ENCODE peak calls at places on chromosomes 4 and X, in six cellular contexts. L, G, M, W, E and R are unnamed samples.

GRCh38 chr4:4762909-4763814 is 96.3 kb upstream of the MSX1 start:
- DNase-seq in L (no peak), G (no peak), M (no peak), W (peak), E (peak), R (no peak)

GRCh38 chr4:144501231-144501780 is 144.7 kb upstream of the HHIP start:
- DNase-seq in L (no peak), G (no peak), M (no peak), W (peak), E (no peak), R (no peak)

GRCh38 chr4:10056334-10057022 is 35.2 kb upstream of the SLC2A9 start:
- DNase-seq in L (no peak), G (no peak), M (peak), W (no peak), E (no peak), R (peak)

GRCh38 chr4:24991015-24991414 is 39.7 kb downstream of the LGI2 start:
- DNase-seq in L (no peak), G (no peak), M (no peak), W (no peak), E (no peak), R (no peak)

GRCh38 chrX:107450823-107451509 is 1.5 kb downstream of the FRMPD3 start:
- DNase-seq in L (no peak), G (no peak), M (no peak), W (no peak), E (no peak), R (no peak)

GRCh38 chr4:18052158-18052557 is 30.6 kb upstream of the LCORL start:
- DNase-seq in L (no peak), G (no peak), M (no peak), W (no peak), E (no peak), R (peak)

GRCh38 chr4:78372282-78372988 is 179.1 kb upstream of the ANXA3 start:
- DNase-seq in L (no peak), G (no peak), M (no peak), W (no peak), E (no peak), R (no peak)

GRCh38 chr4:44916406-44916805 is 190.1 kb upstream of the GNPDA2 start:
- DNase-seq in L (no peak), G (no peak), M (no peak), W (no peak), E (no peak), R (no peak)

GRCh38 chr4:71026086-71026485 is 32.6 kb downstream of the DCK start:
- DNase-seq in L (no peak), G (no peak), M (peak), W (no peak), E (peak), R (no peak)

GRCh38 chrX:147550217-147550616 is 361.5 kb upstream of the FMR1 start:
- DNase-seq in L (no peak), G (no peak), M (peak), W (peak), E (no peak), R (peak)

GRCh38 chrX:154486052-154486395 is 391 bp downstream of the UBL4A start:
- DNase-seq in L (peak), G (peak), M (peak), W (no peak), E (no peak), R (no peak)

GRCh38 chr4:2643555-2643954 is 107.1 kb downstream of the FAM193A start:
- DNase-seq in L (no peak), G (peak), M (no peak), W (no peak), E (no peak), R (no peak)

GRCh38 chrX:71184803-71185495 is 38.1 kb upstream of the GJB1 start:
- DNase-seq in L (no peak), G (no peak), M (peak), W (no peak), E (no peak), R (no peak)

GRCh38 chr4:6999172-7000086 is 43.7 kb upstream of the TADA2B start:
- DNase-seq in L (no peak), G (no peak), M (no peak), W (no peak), E (no peak), R (peak)

GRCh38 chrX:68257015-68257414 is 176.3 kb downstream of the OPHN1 start:
- DNase-seq in L (no peak), G (no peak), M (no peak), W (no peak), E (no peak), R (no peak)

GRCh38 chr4:124037236-124037635 is 640.6 kb downstream of the SPRY1 start:
- DNase-seq in L (no peak), G (no peak), M (no peak), W (no peak), E (no peak), R (no peak)

GRCh38 chr4:147825451-147826287 is 93.8 kb downstream of the ARHGAP10 start:
- DNase-seq in L (no peak), G (peak), M (peak), W (no peak), E (no peak), R (no peak)

GRCh38 chr4:17494258-17494657 is 17.6 kb downstream of the QDPR start:
- DNase-seq in L (no peak), G (no peak), M (no peak), W (no peak), E (no peak), R (no peak)

GRCh38 chrX:30819080-30819479 is 70.0 kb downstream of the TAB3 start:
- DNase-seq in L (no peak), G (no peak), M (no peak), W (no peak), E (no peak), R (no peak)

GRCh38 chr4:167052631-167053085 is 181.6 kb downstream of the SPOCK3 start:
- DNase-seq in L (no peak), G (no peak), M (no peak), W (no peak), E (no peak), R (no peak)

GRCh38 chr4:6201580-6202091 is 1.3 kb upstream of the JAKMIP1 start:
- DNase-seq in L (no peak), G (no peak), M (no peak), W (peak), E (no peak), R (no peak)

GRCh38 chr4:5992171-5993062 is 25.8 kb downstream of the C4orf50 start:
- DNase-seq in L (no peak), G (no peak), M (no peak), W (no peak), E (no peak), R (no peak)

GRCh38 chr4:176002007-176002623 is 63.5 kb upstream of the WDR17 start:
- DNase-seq in L (no peak), G (peak), M (peak), W (no peak), E (no peak), R (peak)

GRCh38 chr4:28886934-28887333 is 1833.2 kb upstream of the PCDH7 start:
- DNase-seq in L (no peak), G (no peak), M (no peak), W (no peak), E (no peak), R (no peak)

GRCh38 chr4:85724801-85725548 is 250.0 kb downstream of the ARHGAP24 start:
- DNase-seq in L (no peak), G (no peak), M (no peak), W (no peak), E (no peak), R (no peak)

GRCh38 chr4:105145913-105146285 is 777 bp upstream of the TET2 start:
- DNase-seq in L (no peak), G (no peak), M (peak), W (no peak), E (no peak), R (no peak)

GRCh38 chrX:14997271-14997670 is 124.0 kb downstream of the MOSPD2 start:
- DNase-seq in L (no peak), G (no peak), M (no peak), W (no peak), E (no peak), R (no peak)

GRCh38 chr4:14345356-14345775 is 656.9 kb upstream of the CPEB2 start:
- DNase-seq in L (no peak), G (no peak), M (no peak), W (no peak), E (peak), R (no peak)

GRCh38 chr4:7625073-7625472 is 190.3 kb upstream of the PSAPL1 start:
- DNase-seq in L (no peak), G (no peak), M (no peak), W (no peak), E (no peak), R (no peak)

GRCh38 chrX:95884196-95884595 is 800.4 kb upstream of the DIAPH2 start:
- DNase-seq in L (no peak), G (no peak), M (no peak), W (no peak), E (no peak), R (no peak)

GRCh38 chr4:142656178-142656577 is 189.9 kb downstream of the INPP4B start:
- DNase-seq in L (no peak), G (no peak), M (no peak), W (peak), E (no peak), R (peak)

GRCh38 chr4:47839259-47839658 is 1.4 kb upstream of the CORIN start:
- DNase-seq in L (peak), G (no peak), M (no peak), W (no peak), E (peak), R (peak)

GRCh38 chrX:3518870-3519269 is 172.4 kb upstream of the MXRA5 start:
- DNase-seq in L (no peak), G (peak), M (no peak), W (no peak), E (peak), R (peak)

GRCh38 chrX:34734383-34734782 is 77.3 kb upstream of the TMEM47 start:
- DNase-seq in L (no peak), G (no peak), M (no peak), W (no peak), E (no peak), R (no peak)

GRCh38 chr4:151218343-151218742 is 58.6 kb upstream of the PRSS48 start:
- DNase-seq in L (no peak), G (no peak), M (no peak), W (no peak), E (no peak), R (no peak)

GRCh38 chr4:4502694-4503311 is 39.0 kb downstream of the STX18 start:
- DNase-seq in L (no peak), G (no peak), M (peak), W (peak), E (no peak), R (no peak)

GRCh38 chrX:46327229-46328081 is 217.8 kb downstream of the ZNF674 start:
- DNase-seq in L (no peak), G (peak), M (peak), W (no peak), E (no peak), R (peak)

GRCh38 chrX:136438192-136438591 is 49.6 kb upstream of the BRS3 start:
- DNase-seq in L (no peak), G (no peak), M (no peak), W (no peak), E (no peak), R (no peak)

GRCh38 chr4:82733636-82734035 is 65.0 kb downstream of the SCD5 start:
- DNase-seq in L (no peak), G (no peak), M (no peak), W (no peak), E (no peak), R (peak)